ENCODE peak calls at places on chromosome 15, in ten cellular contexts. D, H, L, T, M, O, P, C, V and S are unnamed samples.

GRCh38 chr15:69104050-69104750 is 56.2 kb upstream of the GLCE start:
- DNase-seq in V (no peak), P (no peak), H (no peak), C (peak), T (no peak), L (no peak), D (no peak), M (no peak), O (no peak), S (no peak)

GRCh38 chr15:25613113-25613512 is 174.3 kb upstream of the UBE3A start:
- DNase-seq in O (no peak), V (no peak), T (no peak), D (no peak), P (no peak), H (no peak), L (no peak), M (no peak), C (no peak), S (no peak)

GRCh38 chr15:94480289-94480834 is 249.0 kb downstream of the MCTP2 start:
- DNase-seq in M (no peak), L (no peak), H (no peak), T (no peak), V (no peak), P (no peak), O (no peak), D (no peak), C (no peak), S (no peak)

GRCh38 chr15:33309602-33310276 is 1.0 kb upstream of the RYR3 start:
- DNase-seq in V (no peak), O (no peak), H (no peak), M (peak), P (no peak), L (no peak), C (no peak), D (peak), T (peak), S (no peak)

GRCh38 chr15:96969892-96970710 is 639.6 kb downstream of the NR2F2 start:
- DNase-seq in V (no peak), T (no peak), H (no peak), D (no peak), C (no peak), O (no peak), P (no peak), M (no peak), L (no peak), S (no peak)

GRCh38 chr15:69060744-69061143 is 46.2 kb downstream of the NOX5 start:
- DNase-seq in P (no peak), O (peak), T (no peak), D (no peak), H (no peak), V (no peak), M (no peak), L (peak), C (no peak), S (no peak)

GRCh38 chr15:36757189-36757814 is 177.9 kb downstream of the CDIN1 start:
- DNase-seq in H (no peak), C (no peak), V (peak), L (no peak), D (peak), M (peak), T (no peak), P (no peak), O (no peak), S (no peak)

GRCh38 chr15:101027920-101028319 is 108.8 kb downstream of the LRRK1 start:
- DNase-seq in H (no peak), P (no peak), C (no peak), M (no peak), L (no peak), D (no peak), V (no peak), T (peak), O (no peak), S (no peak)

GRCh38 chr15:40714144-40714543 is 19.2 kb downstream of the RAD51 start:
- DNase-seq in H (no peak), C (no peak), M (no peak), V (no peak), D (no peak), L (no peak), P (no peak), T (no peak), O (no peak), S (no peak)

GRCh38 chr15:56205061-56205876 is 38.4 kb downstream of the RFX7 start:
- DNase-seq in M (peak), V (no peak), C (no peak), O (no peak), L (no peak), D (peak), P (no peak), H (no peak), T (no peak), S (no peak)

GRCh38 chr15:71080166-71080565 is 35.1 kb upstream of the THSD4 start:
- DNase-seq in L (no peak), H (no peak), O (no peak), D (no peak), P (no peak), M (no peak), V (peak), C (no peak), T (no peak), S (no peak)

GRCh38 chr15:80058851-80059785 is at the start of gene ZFAND6:
- DNase-seq in H (peak), V (peak), L (peak), C (peak), M (peak), T (peak), O (peak), D (peak), P (peak), S (peak)

GRCh38 chr15:52303093-52303772 is 7.6 kb upstream of the MYO5C start:
- DNase-seq in D (peak), V (no peak), T (no peak), C (no peak), M (no peak), H (no peak), O (no peak), P (no peak), L (no peak), S (no peak)

GRCh38 chr15:72923304-72923703 is 129.0 kb upstream of the NEO1 start:
- DNase-seq in C (no peak), D (no peak), V (no peak), O (no peak), T (no peak), L (no peak), H (no peak), M (no peak), P (no peak), S (no peak)

GRCh38 chr15:40249477-40250303 is 10.8 kb downstream of the PAK6 start:
- DNase-seq in H (no peak), M (peak), O (no peak), T (no peak), L (no peak), D (peak), P (peak), C (no peak), V (peak), S (no peak)

GRCh38 chr15:32867313-32867626 is 149.5 kb downstream of the GREM1 start:
- DNase-seq in T (no peak), L (no peak), H (peak), O (no peak), V (peak), D (peak), M (peak), C (no peak), P (peak), S (no peak)

GRCh38 chr15:83290236-83290635 is 5.8 kb upstream of the BNC1 start:
- DNase-seq in T (no peak), P (no peak), C (no peak), V (no peak), D (no peak), M (no peak), L (no peak), H (no peak), O (no peak), S (no peak)

GRCh38 chr15:69314736-69315135 is 16.0 kb downstream of the PAQR5 start:
- DNase-seq in C (no peak), T (no peak), L (no peak), V (no peak), H (no peak), M (no peak), O (no peak), P (no peak), D (no peak), S (no peak)

GRCh38 chr15:49627407-49627877 is 6.6 kb downstream of the DTWD1 start:
- DNase-seq in L (no peak), T (no peak), D (peak), H (peak), V (peak), M (peak), P (peak), O (no peak), C (no peak), S (no peak)

GRCh38 chr15:88022711-88023110 is 233.8 kb downstream of the NTRK3 start:
- DNase-seq in V (no peak), L (no peak), H (no peak), T (no peak), O (no peak), M (no peak), P (no peak), C (no peak), D (no peak), S (no peak)

GRCh38 chr15:59543721-59544547 is 67.6 kb upstream of the GCNT3 start:
- DNase-seq in P (no peak), V (no peak), M (no peak), H (no peak), D (no peak), C (no peak), O (peak), L (no peak), T (no peak), S (no peak)

GRCh38 chr15:94453227-94453626 is 221.9 kb downstream of the MCTP2 start:
- DNase-seq in M (no peak), V (peak), D (no peak), C (no peak), L (no peak), P (no peak), H (no peak), O (no peak), T (no peak), S (no peak)

GRCh38 chr15:78681306-78682012 is 40.4 kb upstream of the CHRNB4 start:
- DNase-seq in L (no peak), T (no peak), H (no peak), M (no peak), P (no peak), D (no peak), O (no peak), V (no peak), C (peak), S (no peak)

GRCh38 chr15:69317392-69317841 is 18.7 kb downstream of the PAQR5 start:
- DNase-seq in C (no peak), D (no peak), O (no peak), M (no peak), H (no peak), V (no peak), L (no peak), P (no peak), T (no peak), S (no peak)

GRCh38 chr15:48096813-48097212 is 24.0 kb upstream of the SLC24A5 start:
- DNase-seq in P (peak), C (no peak), L (no peak), H (peak), T (peak), D (peak), O (no peak), M (peak), V (peak), S (no peak)